ENCODE peak calls at places on chromosomes 2 and 18, in five cellular contexts. One of them, this sample, is unnamed.

GRCh38 chr2:47190188-47190818 is 35.2 kb upstream of the STPG4 start:
- DNase-seq in CD4-positive, CD25-positive, alpha-beta regulatory T cell: no peak
- DNase-seq in glutamatergic neuron: no peak
- DNase-seq in CD4-positive, alpha-beta T cell: no peak
- DNase-seq in psoas muscle: no peak
- DNase-seq in this sample: no peak

GRCh38 chr2:151922845-151923666 is 94.8 kb upstream of the ARL5A start:
- DNase-seq in CD4-positive, CD25-positive, alpha-beta regulatory T cell: no peak
- DNase-seq in glutamatergic neuron: no peak
- DNase-seq in CD4-positive, alpha-beta T cell: no peak
- DNase-seq in psoas muscle: peak; percentile 82
- DNase-seq in this sample: no peak

GRCh38 chr2:115161531-115162453 is 719.4 kb downstream of the DPP10 start:
- DNase-seq in CD4-positive, CD25-positive, alpha-beta regulatory T cell: no peak
- DNase-seq in glutamatergic neuron: peak; percentile 69
- DNase-seq in CD4-positive, alpha-beta T cell: no peak
- DNase-seq in psoas muscle: peak; percentile 26
- DNase-seq in this sample: no peak

GRCh38 chr2:176677746-176678145 is 408.5 kb downstream of the MTX2 start:
- DNase-seq in CD4-positive, CD25-positive, alpha-beta regulatory T cell: no peak
- DNase-seq in glutamatergic neuron: no peak
- DNase-seq in CD4-positive, alpha-beta T cell: no peak
- DNase-seq in psoas muscle: no peak
- DNase-seq in this sample: no peak

GRCh38 chr2:131035826-131036231 is 57.4 kb downstream of the FAM168B start:
- DNase-seq in CD4-positive, CD25-positive, alpha-beta regulatory T cell: no peak
- DNase-seq in glutamatergic neuron: no peak
- DNase-seq in CD4-positive, alpha-beta T cell: no peak
- DNase-seq in psoas muscle: no peak
- DNase-seq in this sample: no peak

GRCh38 chr2:53848062-53848461 is 11.7 kb downstream of the GPR75 start:
- DNase-seq in CD4-positive, CD25-positive, alpha-beta regulatory T cell: no peak
- DNase-seq in glutamatergic neuron: no peak
- DNase-seq in CD4-positive, alpha-beta T cell: no peak
- DNase-seq in psoas muscle: no peak
- DNase-seq in this sample: no peak

GRCh38 chr2:70686577-70687460 is 81.2 kb downstream of the ADD2 start:
- DNase-seq in CD4-positive, CD25-positive, alpha-beta regulatory T cell: peak; percentile 29
- DNase-seq in glutamatergic neuron: peak; percentile 81
- DNase-seq in CD4-positive, alpha-beta T cell: no peak
- DNase-seq in psoas muscle: no peak
- DNase-seq in this sample: peak; percentile 14

GRCh38 chr2:8677646-8678592 is 3.9 kb upstream of the ID2 start:
- DNase-seq in CD4-positive, CD25-positive, alpha-beta regulatory T cell: peak; percentile 38
- DNase-seq in glutamatergic neuron: peak; percentile 30
- DNase-seq in CD4-positive, alpha-beta T cell: no peak
- DNase-seq in psoas muscle: no peak
- DNase-seq in this sample: no peak

GRCh38 chr2:120653871-120654270 is 81.8 kb upstream of the GLI2 start:
- DNase-seq in CD4-positive, CD25-positive, alpha-beta regulatory T cell: no peak
- DNase-seq in glutamatergic neuron: no peak
- DNase-seq in CD4-positive, alpha-beta T cell: no peak
- DNase-seq in psoas muscle: no peak
- DNase-seq in this sample: no peak

GRCh38 chr2:237718277-237718634 is 80.3 kb upstream of the RBM44 start:
- DNase-seq in CD4-positive, CD25-positive, alpha-beta regulatory T cell: no peak
- DNase-seq in glutamatergic neuron: no peak
- DNase-seq in CD4-positive, alpha-beta T cell: no peak
- DNase-seq in psoas muscle: no peak
- DNase-seq in this sample: no peak

GRCh38 chr2:239321596-239322413 is 79.0 kb downstream of the HDAC4 start:
- DNase-seq in CD4-positive, CD25-positive, alpha-beta regulatory T cell: peak; percentile 89
- DNase-seq in glutamatergic neuron: no peak
- DNase-seq in CD4-positive, alpha-beta T cell: peak; percentile 54
- DNase-seq in psoas muscle: no peak
- DNase-seq in this sample: no peak

GRCh38 chr2:176494949-176495353 is 225.7 kb downstream of the MTX2 start:
- DNase-seq in CD4-positive, CD25-positive, alpha-beta regulatory T cell: no peak
- DNase-seq in glutamatergic neuron: no peak
- DNase-seq in CD4-positive, alpha-beta T cell: no peak
- DNase-seq in psoas muscle: peak; percentile 79
- DNase-seq in this sample: no peak

GRCh38 chr18:22434973-22435608 is 17.4 kb upstream of the CTAGE1 start:
- DNase-seq in CD4-positive, CD25-positive, alpha-beta regulatory T cell: no peak
- DNase-seq in glutamatergic neuron: no peak
- DNase-seq in CD4-positive, alpha-beta T cell: no peak
- DNase-seq in psoas muscle: no peak
- DNase-seq in this sample: no peak

GRCh38 chr2:112960230-112960825 is 17.5 kb upstream of the IL36G start:
- DNase-seq in CD4-positive, CD25-positive, alpha-beta regulatory T cell: no peak
- DNase-seq in glutamatergic neuron: no peak
- DNase-seq in CD4-positive, alpha-beta T cell: no peak
- DNase-seq in psoas muscle: no peak
- DNase-seq in this sample: no peak

GRCh38 chr2:44010266-44010665 is 14.5 kb upstream of the LRPPRC start:
- DNase-seq in CD4-positive, CD25-positive, alpha-beta regulatory T cell: no peak
- DNase-seq in glutamatergic neuron: no peak
- DNase-seq in CD4-positive, alpha-beta T cell: no peak
- DNase-seq in psoas muscle: no peak
- DNase-seq in this sample: no peak

GRCh38 chr2:238336151-238336550 is 15.8 kb downstream of the TRAF3IP1 start:
- DNase-seq in CD4-positive, CD25-positive, alpha-beta regulatory T cell: no peak
- DNase-seq in glutamatergic neuron: no peak
- DNase-seq in CD4-positive, alpha-beta T cell: no peak
- DNase-seq in psoas muscle: peak; percentile 70
- DNase-seq in this sample: no peak

GRCh38 chr2:133791191-133791590 is 222.9 kb upstream of the NCKAP5 start:
- DNase-seq in CD4-positive, CD25-positive, alpha-beta regulatory T cell: no peak
- DNase-seq in glutamatergic neuron: no peak
- DNase-seq in CD4-positive, alpha-beta T cell: no peak
- DNase-seq in psoas muscle: no peak
- DNase-seq in this sample: no peak

GRCh38 chr2:85053802-85054201 is 79.4 kb upstream of the TCF7L1 start:
- DNase-seq in CD4-positive, CD25-positive, alpha-beta regulatory T cell: no peak
- DNase-seq in glutamatergic neuron: no peak
- DNase-seq in CD4-positive, alpha-beta T cell: no peak
- DNase-seq in psoas muscle: peak; percentile 74
- DNase-seq in this sample: no peak

GRCh38 chr2:138321458-138321857 is 180.1 kb upstream of the SPOPL start:
- DNase-seq in CD4-positive, CD25-positive, alpha-beta regulatory T cell: no peak
- DNase-seq in glutamatergic neuron: no peak
- DNase-seq in CD4-positive, alpha-beta T cell: no peak
- DNase-seq in psoas muscle: no peak
- DNase-seq in this sample: no peak

GRCh38 chr2:63696496-63696895 is 107.7 kb downstream of the MDH1 start:
- DNase-seq in CD4-positive, CD25-positive, alpha-beta regulatory T cell: no peak
- DNase-seq in glutamatergic neuron: no peak
- DNase-seq in CD4-positive, alpha-beta T cell: no peak
- DNase-seq in psoas muscle: no peak
- DNase-seq in this sample: no peak

GRCh38 chr18:35027206-35027605 is 14.0 kb upstream of the MAPRE2 start:
- DNase-seq in CD4-positive, CD25-positive, alpha-beta regulatory T cell: no peak
- DNase-seq in glutamatergic neuron: no peak
- DNase-seq in CD4-positive, alpha-beta T cell: peak; percentile 17
- DNase-seq in psoas muscle: peak; percentile 18
- DNase-seq in this sample: no peak

GRCh38 chr18:13465476-13465875 is 246.9 kb downstream of the LDLRAD4 start:
- DNase-seq in CD4-positive, CD25-positive, alpha-beta regulatory T cell: no peak
- DNase-seq in glutamatergic neuron: no peak
- DNase-seq in CD4-positive, alpha-beta T cell: no peak
- DNase-seq in psoas muscle: no peak
- DNase-seq in this sample: no peak

GRCh38 chr2:23618696-23619530 is 233.9 kb downstream of the KLHL29 start:
- DNase-seq in CD4-positive, CD25-positive, alpha-beta regulatory T cell: no peak
- DNase-seq in glutamatergic neuron: no peak
- DNase-seq in CD4-positive, alpha-beta T cell: no peak
- DNase-seq in psoas muscle: no peak
- DNase-seq in this sample: no peak

GRCh38 chr18:58520964-58521363 is 107.9 kb downstream of the ALPK2 start:
- DNase-seq in CD4-positive, CD25-positive, alpha-beta regulatory T cell: no peak
- DNase-seq in glutamatergic neuron: no peak
- DNase-seq in CD4-positive, alpha-beta T cell: no peak
- DNase-seq in psoas muscle: no peak
- DNase-seq in this sample: no peak

GRCh38 chr2:37526323-37526722 is 145.1 kb downstream of the CDC42EP3 start:
- DNase-seq in CD4-positive, CD25-positive, alpha-beta regulatory T cell: peak; percentile 6
- DNase-seq in glutamatergic neuron: no peak
- DNase-seq in CD4-positive, alpha-beta T cell: no peak
- DNase-seq in psoas muscle: no peak
- DNase-seq in this sample: no peak

GRCh38 chr2:161991991-161992390 is 82.0 kb downstream of the DPP4 start:
- DNase-seq in CD4-positive, CD25-positive, alpha-beta regulatory T cell: no peak
- DNase-seq in glutamatergic neuron: no peak
- DNase-seq in CD4-positive, alpha-beta T cell: no peak
- DNase-seq in psoas muscle: no peak
- DNase-seq in this sample: no peak

GRCh38 chr2:158965731-158966130 is 2.7 kb upstream of the TANC1 start:
- DNase-seq in CD4-positive, CD25-positive, alpha-beta regulatory T cell: no peak
- DNase-seq in glutamatergic neuron: no peak
- DNase-seq in CD4-positive, alpha-beta T cell: no peak
- DNase-seq in psoas muscle: no peak
- DNase-seq in this sample: no peak

This sample was measured in B cell.